ENCODE peak calls at places on chromosomes 13 and 19, in four cellular contexts. I, E, G and M are unnamed samples.

GRCh38 chr13:19055611-19056010 is 126.0 kb downstream of the TUBA3C start:
- ATAC-seq in I (no peak), E (no peak), G (no peak), M (no peak)

GRCh38 chr19:33508009-33508408 is 13.6 kb downstream of the PEPD start:
- ATAC-seq in I (no peak), E (no peak), G (no peak), M (no peak)

GRCh38 chr13:38086721-38087120 is 217.1 kb upstream of the TRPC4 start:
- ATAC-seq in I (no peak), E (no peak), G (no peak), M (no peak)

GRCh38 chr19:7294571-7295212 is 478 bp upstream of the INSR start:
- ATAC-seq in I (peak; percentile 76), E (peak; percentile 62), G (peak; percentile 39), M (peak; percentile 21)

GRCh38 chr13:114100446-114101320 is 31.7 kb downstream of the RASA3 start:
- ATAC-seq in I (no peak), E (no peak), G (no peak), M (no peak)

GRCh38 chr19:35939307-35940077 is 3.3 kb downstream of the LRFN3 start:
- ATAC-seq in I (no peak), E (no peak), G (no peak), M (no peak)

GRCh38 chr19:51325161-51325979 is 13.9 kb downstream of the IGLON5 start:
- ATAC-seq in I (no peak), E (no peak), G (no peak), M (no peak)

GRCh38 chr13:102757006-102757405 is 16.6 kb downstream of the TEX30 start:
- ATAC-seq in I (no peak), E (no peak), G (no peak), M (no peak)

GRCh38 chr13:101875091-101875490 is 422.6 kb downstream of the ITGBL1 start:
- ATAC-seq in I (no peak), E (no peak), G (no peak), M (no peak)

GRCh38 chr13:31824705-31825512 is 85.6 kb downstream of the RXFP2 start:
- ATAC-seq in I (peak; percentile 58), E (no peak), G (no peak), M (no peak)

GRCh38 chr13:46909037-46909436 is 12.2 kb upstream of the HTR2A start:
- ATAC-seq in I (no peak), E (no peak), G (no peak), M (no peak)

GRCh38 chr13:30648522-30649012 is 30.8 kb downstream of the USPL1 start:
- ATAC-seq in I (no peak), E (no peak), G (no peak), M (no peak)

GRCh38 chr13:23956106-23956505 is 58.8 kb upstream of the C1QTNF9B start:
- ATAC-seq in I (no peak), E (peak; percentile 82), G (no peak), M (no peak)

GRCh38 chr19:5651361-5651760 is 28.5 kb downstream of the SAFB start:
- ATAC-seq in I (no peak), E (peak; percentile 53), G (no peak), M (no peak)

GRCh38 chr19:39170398-39171231 is 26.1 kb upstream of the NCCRP1 start:
- ATAC-seq in I (no peak), E (no peak), G (no peak), M (no peak)

GRCh38 chr13:74299688-74300087 is 165.5 kb upstream of the KLF12 start:
- ATAC-seq in I (peak; percentile 80), E (no peak), G (no peak), M (peak; percentile 50)

GRCh38 chr13:39867807-39868206 is 212.3 kb downstream of the COG6 start:
- ATAC-seq in I (no peak), E (no peak), G (no peak), M (no peak)

GRCh38 chr13:53200075-53200474 is 171.5 kb downstream of the OLFM4 start:
- ATAC-seq in I (no peak), E (no peak), G (no peak), M (no peak)

GRCh38 chr13:31786011-31786410 is 46.7 kb downstream of the RXFP2 start:
- ATAC-seq in I (peak; percentile 81), E (no peak), G (no peak), M (peak; percentile 68)

GRCh38 chr19:41991025-41991424 is 3.0 kb downstream of the ATP1A3 start:
- ATAC-seq in I (no peak), E (no peak), G (no peak), M (no peak)

GRCh38 chr13:73610799-73611592 is 523.2 kb downstream of the KLF12 start:
- ATAC-seq in I (no peak), E (no peak), G (no peak), M (no peak)

GRCh38 chr13:112711528-112712265 is 21.9 kb downstream of the ATP11A start:
- ATAC-seq in I (peak; percentile 95), E (peak; percentile 97), G (peak; percentile 95), M (peak; percentile 96)

GRCh38 chr19:42531313-42531712 is 3.0 kb upstream of the CEACAM1 start:
- ATAC-seq in I (no peak), E (no peak), G (no peak), M (no peak)

GRCh38 chr19:49801966-49802661 is 11.0 kb downstream of the FUZ start:
- ATAC-seq in I (peak; percentile 76), E (peak; percentile 51), G (peak; percentile 65), M (peak; percentile 89)

GRCh38 chr19:55457683-55458457 is 3.6 kb downstream of the ISOC2 start:
- ATAC-seq in I (no peak), E (no peak), G (no peak), M (no peak)

GRCh38 chr19:45581576-45581975 is 3.0 kb downstream of the OPA3 start:
- ATAC-seq in I (no peak), E (no peak), G (no peak), M (no peak)

GRCh38 chr19:45585158-45585577 is 566 bp upstream of the OPA3 start:
- ATAC-seq in I (no peak), E (peak; percentile 1), G (no peak), M (no peak)

GRCh38 chr19:45587873-45588272 is 3.3 kb upstream of the OPA3 start:
- ATAC-seq in I (no peak), E (no peak), G (no peak), M (no peak)

GRCh38 chr19:45589768-45590167 is 5.2 kb upstream of the OPA3 start:
- ATAC-seq in I (no peak), E (no peak), G (no peak), M (no peak)

GRCh38 chr19:45584332-45585157 is at the start of gene OPA3:
- ATAC-seq in I (peak; percentile 98), E (peak; percentile 93), G (peak; percentile 97), M (peak; percentile 97)
- TF ChIP-seq POLR2A in I (no peak), E (peak; percentile 30), G (peak; percentile 96), M (peak; percentile 70)

DNA sequence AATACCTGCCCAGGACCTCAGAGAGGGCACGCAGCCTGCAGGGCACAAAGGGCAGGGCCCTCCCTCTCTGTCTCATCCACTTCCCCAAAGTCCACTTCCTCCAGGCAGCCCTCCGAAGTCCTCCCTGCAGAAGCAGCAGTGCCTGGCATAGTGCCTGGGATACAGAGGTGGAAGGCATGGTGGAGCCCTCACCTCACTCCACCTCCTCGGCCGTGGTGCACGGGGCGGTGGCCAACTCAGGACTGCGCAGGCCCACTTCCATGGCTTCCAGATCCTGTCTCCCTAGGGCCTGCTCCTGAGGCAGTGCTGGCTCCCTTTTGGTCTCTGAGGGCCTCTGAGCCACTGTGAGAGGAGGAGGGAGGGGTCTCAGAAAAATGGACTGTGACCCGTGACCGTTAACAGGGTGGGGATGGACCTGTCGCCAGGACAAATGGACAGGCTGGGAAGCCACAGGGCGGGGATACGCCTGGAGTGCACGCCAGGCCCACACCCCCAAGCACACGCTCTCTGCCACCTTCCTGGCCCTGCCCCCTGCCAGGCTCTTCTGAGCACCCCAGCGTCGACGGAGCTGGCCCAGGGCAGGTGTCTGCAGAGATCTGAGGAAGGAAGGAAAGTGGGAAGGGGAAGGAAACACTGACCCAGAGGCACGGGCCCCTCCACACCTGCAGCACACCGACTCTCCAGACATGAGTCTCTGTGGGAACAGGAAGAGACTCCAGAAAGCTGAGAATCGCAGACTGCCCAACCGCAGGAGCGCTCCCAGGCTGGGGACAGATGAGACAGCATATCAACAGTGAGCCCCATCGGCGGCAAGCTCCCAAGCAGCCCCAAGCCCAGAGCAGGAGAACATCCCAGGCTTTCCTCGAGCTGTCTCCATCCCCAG is 8.4 kb downstream of the REXO1 start:
- ATAC-seq in I (no peak), E (no peak), G (peak; percentile 35), M (no peak)
- H3K4me3 ChIP-seq in I (no peak overlapping the region), E (no peak overlapping the region), G (peak overlapping the region; percentile 20), M (no peak overlapping the region)

DNA sequence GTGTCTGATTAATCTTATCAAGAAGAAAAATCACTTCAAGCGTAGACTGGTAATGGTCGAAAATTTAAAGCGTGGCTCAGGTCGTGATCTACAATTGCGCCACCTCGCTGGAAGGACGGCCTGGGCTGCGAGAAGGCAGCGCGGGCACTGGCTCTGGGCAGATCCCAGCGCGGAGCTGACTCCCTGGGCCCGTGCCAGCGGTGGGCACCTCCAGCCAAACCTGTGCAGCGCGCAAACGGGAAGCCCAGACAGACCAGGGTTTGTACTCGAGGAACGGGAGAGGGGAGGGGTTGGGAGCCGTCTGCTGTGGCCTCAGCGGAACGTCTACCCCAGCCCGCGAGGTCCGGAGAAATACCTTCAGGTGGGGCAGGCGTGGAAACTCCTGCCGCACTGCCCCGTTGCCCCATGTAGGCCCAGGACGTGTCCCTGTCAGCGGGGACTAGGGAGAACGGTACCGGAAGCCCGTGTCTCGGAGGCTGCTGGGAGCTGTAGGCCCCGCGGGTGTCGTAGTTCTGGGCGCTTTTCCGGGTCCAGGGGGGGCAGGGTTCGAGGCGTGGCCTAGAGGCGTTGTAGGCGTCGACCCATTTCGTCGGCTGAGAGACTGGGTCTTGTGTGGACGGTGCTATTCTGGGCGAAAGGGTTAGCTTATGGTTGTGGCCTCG is 21.1 kb downstream of the ZNF274 start:
- ATAC-seq in I (peak; percentile 21), E (no peak), G (no peak), M (no peak)
- TF ChIP-seq POLR2AphosphoS5 in I (no peak), E (no peak), G (no peak), M (no peak)

GRCh38 chr19:16076958-16077611 is 790 bp downstream of the TPM4 start:
- ATAC-seq in I (peak; percentile 19), E (no peak), G (no peak), M (no peak)
- TF ChIP-seq POLR2A in I (no peak), E (no peak), G (no peak), M (peak; percentile 49)

GRCh38 chr13:93554514-93554913 is 327.9 kb downstream of the GPC6 start:
- ATAC-seq in I (no peak), E (no peak), G (no peak), M (no peak)

GRCh38 chr13:93562676-93563075 is 336.1 kb downstream of the GPC6 start:
- ATAC-seq in I (no peak), E (no peak), G (no peak), M (no peak)

GRCh38 chr13:93559718-93560117 is 333.1 kb downstream of the GPC6 start:
- ATAC-seq in I (no peak), E (no peak), G (no peak), M (no peak)

GRCh38 chr13:93561553-93561952 is 334.9 kb downstream of the GPC6 start:
- ATAC-seq in I (no peak), E (no peak), G (no peak), M (no peak)

DNA sequence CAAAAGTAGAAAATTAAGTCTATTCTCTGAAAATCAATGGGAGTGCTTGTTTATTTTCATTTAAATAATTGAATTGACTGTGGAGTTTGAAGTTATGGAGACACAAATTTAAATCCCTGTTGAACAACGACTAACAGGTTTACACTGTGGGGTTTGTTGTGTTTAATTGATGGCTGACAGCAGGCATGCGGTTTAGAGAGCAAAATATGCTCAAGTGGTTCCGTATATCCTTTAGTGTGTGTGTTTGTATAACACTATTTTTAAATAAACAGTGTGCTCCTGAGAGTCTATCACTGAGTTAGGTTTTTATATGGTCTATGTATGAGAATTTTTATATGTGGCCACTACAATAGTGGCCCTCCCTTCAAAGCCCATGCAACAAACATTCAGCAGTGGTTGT is 332.0 kb downstream of the GPC6 start:
- ATAC-seq in I (no peak), E (no peak), G (no peak), M (no peak)
- H3K4me3 ChIP-seq in I (no peak overlapping the region), E (no peak overlapping the region), G (no peak overlapping the region), M (no peak overlapping the region)

GRCh38 chr13:98484289-98485219 is 92.4 kb downstream of the STK24 start:
- ATAC-seq in I (peak; percentile 88), E (peak; percentile 91), G (peak; percentile 86), M (peak; percentile 86)
- TF ChIP-seq POLR2AphosphoS5 in I (peak; percentile 90), E (peak; percentile 65), G (no peak), M (peak; percentile 80)